ENCODE peak calls at places on chromosomes 1 and 21, in ten cellular contexts. H, I, C, N, B, S, X, Y, E and L are unnamed samples.

GRCh38 chr1:51840182-51840581 is 38.3 kb downstream of the NRDC start:
- DNase-seq in E (no peak), I (no peak), B (no peak), H (no peak), S (no peak), X (no peak), Y (no peak), N (no peak), C (no peak), L (no peak)

GRCh38 chr1:25523512-25523911 is 19.9 kb upstream of the LDLRAP1 start:
- DNase-seq in B (no peak), C (peak), E (no peak), I (peak), S (no peak), N (no peak), X (no peak), H (no peak), Y (no peak), L (no peak)

GRCh38 chr1:50860702-50861101 is 99.4 kb downstream of the FAF1 start:
- DNase-seq in Y (no peak), N (no peak), B (no peak), S (no peak), E (no peak), X (no peak), H (no peak), C (no peak), I (no peak), L (no peak)

GRCh38 chr1:60149254-60149653 is 75.7 kb upstream of the C1orf87 start:
- DNase-seq in X (no peak), N (peak), I (no peak), Y (peak), E (peak), H (no peak), S (no peak), C (no peak), B (no peak), L (no peak)

GRCh38 chr1:114485286-114485685 is 25.7 kb downstream of the TRIM33 start:
- DNase-seq in Y (no peak), C (no peak), H (no peak), N (peak), B (no peak), X (no peak), E (no peak), S (no peak), I (no peak), L (no peak)

GRCh38 chr1:181040284-181040865 is 6.6 kb downstream of the MR1 start:
- DNase-seq in H (no peak), I (no peak), N (no peak), E (no peak), X (no peak), S (no peak), Y (peak), B (no peak), C (no peak), L (no peak)

GRCh38 chr21:29091032-29091431 is 17.6 kb upstream of the CCT8 start:
- DNase-seq in S (no peak), E (no peak), N (peak), C (no peak), B (no peak), I (peak), X (no peak), H (no peak), Y (no peak), L (no peak)

GRCh38 chr1:202750024-202750423 is 39.8 kb upstream of the SYT2 start:
- DNase-seq in E (no peak), X (no peak), B (no peak), Y (no peak), S (no peak), C (no peak), N (no peak), H (no peak), I (no peak), L (no peak)

GRCh38 chr1:150613061-150613920 is 16.1 kb downstream of the ENSA start:
- DNase-seq in Y (peak), N (peak), C (peak), B (peak), X (peak), I (peak), E (no peak), S (peak), H (peak), L (peak)
- H3K4me3 ChIP-seq in Y (no peak), N (no peak), C (no peak), B (no peak), X (no peak), I (no peak), E (no peak), S (no peak), H (no peak), L (no peak)

DNA sequence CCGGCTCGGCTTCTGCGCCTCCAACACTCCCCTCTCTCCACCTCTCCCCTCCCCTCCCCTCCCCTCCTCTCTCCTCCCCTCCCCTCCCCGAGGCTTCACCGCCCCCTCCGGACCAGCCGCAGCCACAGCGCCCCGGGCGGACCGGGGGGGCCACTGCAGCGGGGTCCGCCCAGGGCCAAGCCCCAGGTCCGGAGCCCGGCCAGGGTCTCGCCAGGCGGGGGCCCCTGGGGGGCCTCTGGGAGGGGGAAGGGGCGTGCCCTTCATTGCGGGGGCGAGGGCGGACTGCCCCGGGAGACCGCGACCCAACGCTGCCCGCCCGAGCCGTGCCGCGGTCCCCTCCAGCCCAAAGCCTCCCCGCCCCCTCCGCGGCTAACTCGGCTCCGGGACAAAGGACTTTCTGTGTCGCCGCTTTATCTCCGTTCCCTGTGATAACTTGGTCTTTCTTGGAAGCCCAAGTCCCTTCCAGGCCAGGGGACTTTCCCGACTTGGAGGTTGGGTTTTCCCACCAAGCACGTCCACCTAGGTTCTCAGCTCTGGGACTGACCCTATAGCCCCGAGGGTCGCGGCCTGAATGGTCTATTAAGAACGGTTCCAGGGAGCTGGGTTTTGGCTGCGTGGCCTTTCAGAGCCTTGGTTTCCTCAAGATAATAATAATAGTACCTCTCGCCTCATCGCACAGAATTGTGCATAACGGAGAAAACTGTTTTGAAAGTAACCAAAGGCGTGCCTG is at the start of gene UBQLN4:
- DNase-seq in N (peak), S (peak), X (peak), C (peak), Y (peak), B (peak), E (peak), I (peak), H (no peak), L (no peak)
- TF ChIP-seq CTCF in N (peak), S (peak), X (peak), C (peak), Y (peak), B (peak), E (peak), I (peak), H (peak), L (peak)

GRCh38 chr1:205216588-205216987 is 5.1 kb upstream of the DSTYK start:
- DNase-seq in S (no peak), Y (no peak), E (no peak), I (no peak), C (no peak), H (no peak), B (no peak), X (no peak), N (no peak), L (no peak)
- H3K4me3 ChIP-seq in S (no peak), Y (no peak), E (no peak), I (no peak), C (no peak), H (no peak), B (no peak), X (no peak), N (no peak), L (no peak)

GRCh38 chr1:4121834-4122512 is 221.9 kb upstream of the C1orf174 start:
- DNase-seq in B (no peak), C (no peak), N (no peak), E (no peak), X (no peak), Y (no peak), H (no peak), I (no peak), S (no peak), L (no peak)
- TF ChIP-seq CTCF in B (no peak), C (no peak), N (no peak), E (no peak), X (no peak), Y (no peak), H (no peak), I (no peak), S (no peak), L (no peak)

GRCh38 chr1:14599787-14600186 is 1.3 kb downstream of the KAZN start:
- DNase-seq in N (no peak), E (no peak), Y (no peak), S (no peak), C (peak), H (no peak), X (peak), B (no peak), I (no peak), L (peak)
- H3K4me3 ChIP-seq in N (no peak), E (no peak), Y (no peak), S (peak), C (no peak), H (peak), X (peak), B (no peak), I (peak), L (peak)

DNA sequence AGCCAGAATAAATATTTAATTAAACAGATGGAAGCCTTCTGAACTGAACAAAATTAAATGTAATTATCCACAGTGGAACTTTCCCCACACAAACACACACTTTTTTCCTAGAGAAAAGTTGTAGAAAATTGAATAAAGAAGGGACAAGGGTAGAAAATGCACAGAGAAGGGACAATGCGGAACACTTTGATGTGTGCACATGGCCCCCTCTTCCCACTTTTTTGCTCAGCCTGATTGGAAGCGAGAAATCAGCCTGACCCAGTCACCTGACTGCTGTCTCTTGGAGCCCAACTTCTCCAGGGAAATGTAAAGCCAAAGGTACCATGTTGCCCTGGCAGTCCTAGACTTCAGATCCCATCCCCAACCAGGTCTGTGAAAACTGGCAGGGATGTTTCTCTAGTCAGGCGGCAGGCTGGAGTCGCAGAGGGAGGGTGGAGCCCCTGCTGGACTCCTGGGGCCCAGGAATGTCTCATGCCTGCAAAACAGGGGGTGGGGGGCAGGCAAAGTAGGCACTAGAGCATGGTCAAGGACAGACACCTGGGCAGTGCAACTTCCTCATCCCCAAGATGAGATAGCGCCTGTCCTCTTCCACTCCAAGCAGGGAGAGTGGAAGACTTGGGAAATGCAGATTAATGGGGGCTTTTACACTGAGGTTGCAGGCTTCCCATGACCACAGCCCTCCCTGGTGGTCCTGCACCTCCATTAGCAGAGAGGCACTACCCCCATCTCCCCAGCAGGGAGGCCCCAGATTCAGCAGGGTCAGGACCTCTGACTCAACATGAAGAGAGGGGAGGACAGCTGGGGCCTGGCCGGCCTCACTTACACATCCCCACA is 2.8 kb downstream of the CERS2 start:
- DNase-seq in Y (no peak), S (no peak), B (no peak), I (no peak), H (no peak), N (no peak), X (no peak), E (no peak), C (peak), L (no peak)
- TF ChIP-seq CTCF in Y (no peak), S (no peak), B (no peak), I (no peak), H (no peak), N (no peak), X (peak), E (no peak), C (peak), L (no peak)

GRCh38 chr1:20365421-20366075 is 74.9 kb downstream of the VWA5B1 start:
- DNase-seq in X (no peak), I (no peak), Y (no peak), B (no peak), C (no peak), S (no peak), H (no peak), E (no peak), N (no peak), L (no peak)
- H3K4me3 ChIP-seq in X (no peak), I (no peak), Y (no peak), B (no peak), C (no peak), S (no peak), H (no peak), E (no peak), N (no peak), L (no peak)

GRCh38 chr21:39037807-39038405 is 145.3 kb downstream of the PSMG1 start:
- DNase-seq in Y (no peak), C (no peak), E (no peak), N (peak), S (no peak), I (no peak), B (no peak), H (no peak), X (no peak), L (no peak)
- TF ChIP-seq CTCF in Y (no peak), C (peak), E (no peak), N (no peak), S (no peak), I (peak), B (no peak), H (no peak), X (no peak), L (peak)

GRCh38 chr1:185318431-185319151 is 1.5 kb upstream of the IVNS1ABP start:
- DNase-seq in B (no peak), H (no peak), N (no peak), S (no peak), E (no peak), X (no peak), C (no peak), I (no peak), Y (no peak), L (no peak)
- H3K4me3 ChIP-seq in B (no peak), H (no peak), N (peak), S (no peak), E (no peak), X (peak), C (peak), I (no peak), Y (no peak), L (peak)